ENCODE peak calls at places on chromosomes 5 and 9, in five cellular contexts. C, A, E, N and Q are unnamed samples.
A peak's percentile ranks its signal among the peaks of the same experiment; 100 is the strongest.

GRCh38 chr5:55160493-55161209 is 680 bp downstream of the GPX8 start:
- DNase-seq in C (no peak), N (peak; percentile 61), A (peak; percentile 21), E (peak; percentile 44), Q (peak; percentile 38)

GRCh38 chr5:103037673-103038455 is 82.1 kb downstream of the GIN1 start:
- DNase-seq in E (no peak), A (no peak), N (no peak), C (no peak), Q (no peak)

GRCh38 chr5:81650992-81651391 is 99.9 kb downstream of the SSBP2 start:
- DNase-seq in E (no peak), A (no peak), C (no peak), N (no peak), Q (no peak)

GRCh38 chr9:106860731-106861584 is 2.0 kb upstream of the ZNF462 start:
- DNase-seq in A (peak; percentile 42), N (peak; percentile 46), E (peak; percentile 46), C (peak; percentile 45), Q (peak; percentile 27)

GRCh38 chr9:136171009-136171800 is 33.7 kb downstream of the LHX3 start:
- DNase-seq in N (no peak), C (no peak), A (no peak), E (no peak), Q (no peak)

GRCh38 chr9:83707518-83707767 is 315 bp downstream of the UBQLN1 start:
- DNase-seq in A (no peak), C (no peak), N (no peak), E (no peak), Q (no peak)

GRCh38 chr9:21684831-21685362 is 117.5 kb upstream of the MTAP start:
- DNase-seq in A (no peak), C (no peak), E (no peak), N (no peak), Q (no peak)

GRCh38 chr9:124133752-124134151 is 122.2 kb downstream of the LHX2 start:
- DNase-seq in N (peak; percentile 59), A (no peak), C (peak; percentile 61), E (peak; percentile 53), Q (peak; percentile 15)

GRCh38 chr5:11182441-11183080 is 421.5 kb upstream of the DAP start:
- DNase-seq in A (no peak), E (peak; percentile 49), C (no peak), N (no peak), Q (peak; percentile 18)

GRCh38 chr5:532521-533242 is 8.4 kb upstream of the SLC9A3 start:
- DNase-seq in E (no peak), A (no peak), N (no peak), C (no peak), Q (no peak)

GRCh38 chr9:119924736-119925135 is 555.5 kb upstream of the BRINP1 start:
- DNase-seq in C (no peak), E (no peak), A (no peak), N (no peak), Q (no peak)
- TF ChIP-seq CTCF in C (no peak), E (no peak), A (no peak), N (no peak), Q (no peak)

GRCh38 chr5:131261483-131261882 is 2.4 kb upstream of the CDC42SE2 start:
- DNase-seq in N (no peak), E (no peak), C (no peak), A (no peak), Q (no peak)

GRCh38 chr5:131264453-131265200 is 774 bp downstream of the CDC42SE2 start:
- DNase-seq in E (peak; percentile 49), A (peak; percentile 15), N (peak; percentile 46), C (peak; percentile 60), Q (peak; percentile 15)

GRCh38 chr5:131265318-131265803 is 1.5 kb downstream of the CDC42SE2 start:
- DNase-seq in C (no peak), N (no peak), A (no peak), E (no peak), Q (no peak)

GRCh38 chr5:131262953-131263541 is 806 bp upstream of the CDC42SE2 start:
- DNase-seq in A (no peak), C (no peak), N (no peak), E (no peak), Q (no peak)

GRCh38 chr5:131263648-131264452 is at the start of gene CDC42SE2:
- DNase-seq in E (peak; percentile 89), N (peak; percentile 89), A (peak; percentile 89), C (peak; percentile 88), Q (peak; percentile 72)
- TF ChIP-seq CTCF in E (no peak), N (no peak), A (no peak), C (no peak), Q (peak; percentile 14)

GRCh38 chr5:16489322-16489791 is 23.8 kb upstream of the ZNF622 start:
- DNase-seq in E (no peak), A (no peak), N (no peak), C (no peak), Q (no peak)
- TF ChIP-seq CTCF in E (no peak), A (peak; percentile 77), N (peak; percentile 57), C (peak; percentile 84), Q (peak; percentile 81)

DNA sequence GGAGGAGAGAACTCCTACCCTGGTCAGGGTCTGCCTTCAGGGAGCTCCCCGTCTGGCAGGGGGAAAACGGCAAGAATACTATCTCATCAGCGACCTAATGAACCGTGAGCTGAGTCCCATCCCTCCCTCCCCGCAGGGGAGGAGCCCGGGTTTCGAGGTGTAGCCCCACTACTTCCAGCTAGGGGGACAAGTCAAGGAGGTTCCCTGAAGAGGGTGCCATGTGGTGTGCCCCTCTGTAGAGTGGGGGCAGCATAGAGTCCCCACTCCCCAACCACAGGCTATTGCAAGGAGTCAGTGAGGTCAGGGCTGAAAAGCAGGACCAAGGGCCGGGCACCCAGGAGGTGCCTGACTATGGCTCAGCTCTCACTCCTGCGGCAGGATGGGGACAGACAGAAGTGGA is 50.9 kb upstream of the RXRA start:
- DNase-seq in A (no peak), N (no peak), C (no peak), E (no peak), Q (no peak)
- TF ChIP-seq CTCF in A (no peak), N (no peak), C (no peak), E (no peak), Q (no peak)

DNA sequence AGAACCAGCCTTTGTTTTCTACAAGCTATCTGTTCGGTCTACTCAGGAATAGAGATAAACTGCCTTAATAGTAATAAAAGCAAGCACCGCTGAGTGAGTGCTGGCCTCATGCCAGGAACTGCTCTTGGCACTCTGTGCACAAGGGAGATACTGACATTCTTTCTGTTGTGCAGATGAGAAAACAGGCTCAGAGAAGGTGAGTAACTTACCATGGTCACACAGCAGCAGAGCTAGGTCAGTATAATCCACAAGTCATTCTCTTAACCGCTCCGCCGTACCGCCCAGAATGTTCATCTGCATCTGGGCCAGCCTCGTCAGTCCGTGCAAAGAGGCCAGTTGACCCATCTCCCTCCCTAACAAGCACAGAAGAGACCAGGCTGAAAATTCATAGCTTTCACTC is 27.4 kb downstream of the QRFP start:
- DNase-seq in N (peak; percentile 56), A (peak; percentile 79), E (no peak), C (no peak), Q (no peak)
- TF ChIP-seq CTCF in N (no peak), A (no peak), E (no peak), C (no peak), Q (no peak)

GRCh38 chr5:156482816-156483215 is 155.9 kb downstream of the SGCD start:
- DNase-seq in C (no peak), A (no peak), N (no peak), E (no peak), Q (no peak)
- TF ChIP-seq CTCF in C (no peak), A (no peak), N (no peak), E (no peak), Q (no peak)

DNA sequence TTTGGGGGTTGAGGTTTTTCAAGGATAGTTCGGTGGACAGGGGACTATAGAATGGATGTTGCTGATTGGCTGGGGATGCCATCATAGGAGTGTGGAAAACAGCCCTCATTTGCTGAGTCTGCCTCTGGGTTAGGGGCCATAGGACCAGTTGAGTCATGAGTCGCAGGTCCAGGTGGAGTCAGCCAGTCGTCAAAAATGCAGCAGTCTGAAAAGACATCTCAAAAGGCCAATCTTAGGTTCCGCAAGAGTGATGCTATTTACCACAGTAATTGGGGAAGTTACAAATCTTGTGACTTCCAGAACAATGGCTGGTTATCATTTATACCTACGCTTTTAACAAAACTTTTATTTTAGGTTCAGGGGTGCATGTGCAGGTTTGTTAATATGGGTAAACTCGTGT is 276.0 kb upstream of the DMRT1 start:
- DNase-seq in E (no peak), N (no peak), A (no peak), C (no peak), Q (no peak)
- TF ChIP-seq CTCF in E (no peak), N (no peak), A (no peak), C (no peak), Q (no peak)